ENCODE peak calls at places on chromosomes 7 and 10, in four cellular contexts. G is heart right ventricle, Z is aorta, Y is lower lobe of right lung. W is an unnamed sample.

GRCh38 chr10:60536529-60537114 is 146.9 kb upstream of the ANK3 start:
- DNase-seq in Z (no peak), G (no peak), Y (no peak), W (no peak)

GRCh38 chr7:96400518-96400917 is 78.6 kb upstream of the SLC25A13 start:
- DNase-seq in Z (no peak), Y (no peak), G (no peak), W (no peak)

GRCh38 chr7:128741491-128741890 is 2.3 kb downstream of the CALU start:
- DNase-seq in G (no peak), Z (no peak), Y (no peak), W (no peak)

GRCh38 chr7:112428715-112429114 is 21.5 kb upstream of the IFRD1 start:
- DNase-seq in G (no peak), Z (no peak), Y (no peak), W (no peak)

GRCh38 chr7:100921039-100921438 is 25.4 kb upstream of the ACHE start:
- DNase-seq in Z (no peak), Y (no peak), G (no peak), W (no peak)

GRCh38 chr10:3542185-3542611 is 242.8 kb downstream of the KLF6 start:
- DNase-seq in Y (no peak), G (no peak), Z (peak; percentile 76), W (no peak)

GRCh38 chr10:98919899-98920298 is 315.8 kb downstream of the HPSE2 start:
- DNase-seq in G (no peak), Y (no peak), Z (no peak), W (no peak)

GRCh38 chr10:89213191-89213808 is 6.2 kb upstream of the CH25H start:
- DNase-seq in Z (no peak), Y (no peak), G (no peak), W (no peak)

GRCh38 chr10:73584737-73585136 is 6.4 kb downstream of the USP54 start:
- DNase-seq in Z (no peak), G (no peak), Y (no peak), W (no peak)

GRCh38 chr10:74081192-74081803 is 69.3 kb downstream of the AP3M1 start:
- DNase-seq in Z (no peak), G (peak; percentile 54), Y (no peak), W (no peak)

GRCh38 chr10:108180883-108181282 is 1016.4 kb upstream of the SORCS1 start:
- DNase-seq in Y (no peak), Z (no peak), G (no peak), W (no peak)

GRCh38 chr7:44534501-44534900 is 6.6 kb downstream of the NPC1L1 start:
- DNase-seq in Y (no peak), G (no peak), Z (no peak), W (no peak)

GRCh38 chr10:111482074-111482350 is 405.2 kb downstream of the ADRA2A start:
- DNase-seq in G (no peak), Y (no peak), Z (no peak), W (no peak)

GRCh38 chr10:29634764-29635625 is at the start of gene SVIL:
- DNase-seq in Z (peak; percentile 79), G (peak; percentile 81), Y (peak; percentile 67), W (peak; percentile 82)

GRCh38 chr7:100220833-100221718 is 1.3 kb downstream of the PVRIG start:
- DNase-seq in Z (peak; percentile 60), G (no peak), Y (no peak), W (peak; percentile 50)

GRCh38 chr7:22900101-22900500 is 77.5 kb upstream of the TOMM7 start:
- DNase-seq in Y (no peak), Z (no peak), G (no peak), W (no peak)

GRCh38 chr7:54469740-54470139 is 72.4 kb upstream of the VSTM2A start:
- DNase-seq in Y (no peak), G (no peak), Z (no peak), W (no peak)

GRCh38 chr7:54705436-54705835 is 53.6 kb downstream of the SEC61G start:
- DNase-seq in Y (no peak), Z (no peak), G (no peak), W (no peak)

GRCh38 chr7:3408814-3409595 is 108.0 kb downstream of the SDK1 start:
- DNase-seq in G (no peak), Z (no peak), Y (no peak), W (no peak)

GRCh38 chr10:43233601-43234430 is 33.0 kb downstream of the RASGEF1A start:
- DNase-seq in G (no peak), Y (peak; percentile 23), Z (no peak), W (peak; percentile 16)

GRCh38 chr10:83492004-83492403 is 647.3 kb upstream of the GHITM start:
- DNase-seq in G (no peak), Y (no peak), Z (no peak), W (no peak)

GRCh38 chr7:130356760-130357611 is 12.4 kb downstream of the CPA5 start:
- DNase-seq in Z (peak; percentile 69), Y (no peak), G (no peak), W (no peak)

GRCh38 chr10:6427357-6427959 is 152.6 kb downstream of the PRKCQ start:
- DNase-seq in G (no peak), Y (no peak), Z (no peak), W (no peak)

GRCh38 chr10:84715911-84716310 is 387.5 kb downstream of the CCSER2 start:
- DNase-seq in Y (no peak), G (no peak), Z (no peak), W (no peak)

GRCh38 chr7:54956021-54956420 is 62.8 kb upstream of the EGFR start:
- DNase-seq in G (no peak), Z (no peak), Y (no peak), W (no peak)

GRCh38 chr10:75847477-75847876 is 416.1 kb downstream of the LRMDA start:
- DNase-seq in Z (no peak), Y (no peak), G (no peak), W (no peak)

GRCh38 chr7:13886356-13886755 is 103.1 kb downstream of the ETV1 start:
- DNase-seq in G (no peak), Z (no peak), Y (no peak), W (no peak)

GRCh38 chr10:32957341-32958084 is 517 bp downstream of the ITGB1 start:
- DNase-seq in Z (peak; percentile 77), Y (peak; percentile 83), G (peak; percentile 50), W (peak; percentile 86)

GRCh38 chr7:139893999-139894398 is 64.9 kb downstream of the TBXAS1 start:
- DNase-seq in Y (no peak), G (no peak), Z (no peak), W (no peak)

GRCh38 chr7:40306025-40306424 is 171.2 kb downstream of the SUGCT start:
- DNase-seq in G (no peak), Y (no peak), Z (no peak), W (no peak)

GRCh38 chr10:113128450-113129105 is 178.5 kb downstream of the TCF7L2 start:
- DNase-seq in G (no peak), Z (no peak), Y (no peak), W (no peak)

GRCh38 chr7:25846722-25847121 is 305.3 kb upstream of the NFE2L3 start:
- DNase-seq in Y (no peak), G (peak; percentile 84), Z (peak; percentile 89), W (peak; percentile 93)

GRCh38 chr10:87763086-87763861 is 54.8 kb downstream of the ATAD1 start:
- DNase-seq in Z (no peak), Y (no peak), G (no peak), W (no peak)

GRCh38 chr10:26566525-26567348 is 128.6 kb downstream of the APBB1IP start:
- DNase-seq in Y (no peak), Z (no peak), G (no peak), W (peak; percentile 77)

GRCh38 chr10:11822809-11823121 is 391 bp upstream of the PROSER2 start:
- DNase-seq in G (no peak), Y (no peak), Z (no peak), W (no peak)

GRCh38 chr10:17453377-17454091 is 861 bp downstream of the ST8SIA6 start:
- DNase-seq in Z (no peak), G (peak; percentile 26), Y (peak; percentile 64), W (peak; percentile 78)

GRCh38 chr10:86730227-86730626 is 26.2 kb upstream of the BMPR1A start:
- DNase-seq in G (peak; percentile 70), Z (peak; percentile 63), Y (no peak), W (peak; percentile 56)

DNA sequence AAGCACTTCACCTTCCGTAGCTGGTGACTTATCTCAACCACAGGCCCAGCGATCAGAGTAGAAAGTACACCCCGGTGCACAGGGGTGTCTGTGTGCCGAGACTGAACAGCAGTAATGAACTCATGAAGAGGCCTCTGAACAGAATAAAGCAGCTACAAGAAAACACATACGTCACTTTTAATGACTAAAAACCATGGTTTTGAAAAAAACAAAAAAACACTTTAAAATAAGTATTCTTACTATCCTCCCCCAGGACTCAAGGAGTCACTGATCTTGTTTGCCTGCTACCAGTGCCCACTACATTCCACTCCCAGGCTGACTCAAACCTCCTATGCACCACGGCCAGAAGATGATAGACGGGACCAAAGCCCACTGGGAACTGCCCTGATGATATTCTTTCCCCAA is 53.8 kb downstream of the NCAPG2 start:
- DNase-seq in Z (no peak), Y (no peak), G (no peak), W (no peak)
- H3K27ac ChIP-seq in Z (peak overlapping the region; percentile 45), Y (no peak overlapping the region), G (no peak overlapping the region), W (no peak overlapping the region)

DNA sequence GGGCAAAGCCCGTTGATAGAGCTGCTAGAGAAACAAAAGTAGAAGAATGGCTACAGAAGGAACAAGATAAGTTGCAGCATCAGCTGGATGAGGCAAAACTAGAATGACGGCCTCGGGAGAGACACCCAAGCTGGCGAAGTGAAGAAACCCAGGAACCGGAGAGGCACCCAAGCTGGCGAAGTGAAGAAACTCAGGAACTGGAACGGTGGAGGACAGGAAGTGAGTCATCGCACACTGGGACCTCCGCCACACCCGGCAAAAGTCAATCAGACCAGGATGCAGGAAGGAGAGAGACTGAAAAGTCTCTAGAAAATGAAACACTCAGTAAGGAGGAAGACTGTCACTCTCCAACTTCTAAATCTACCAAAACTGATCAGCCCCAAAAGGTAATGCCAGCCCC is 133.0 kb upstream of the NEBL start:
- DNase-seq in Y (peak; percentile 64), Z (no peak), G (no peak), W (no peak)
- H3K4me3 ChIP-seq in Y (no peak overlapping the region), Z (no peak overlapping the region), G (no peak overlapping the region), W (no peak overlapping the region)

DNA sequence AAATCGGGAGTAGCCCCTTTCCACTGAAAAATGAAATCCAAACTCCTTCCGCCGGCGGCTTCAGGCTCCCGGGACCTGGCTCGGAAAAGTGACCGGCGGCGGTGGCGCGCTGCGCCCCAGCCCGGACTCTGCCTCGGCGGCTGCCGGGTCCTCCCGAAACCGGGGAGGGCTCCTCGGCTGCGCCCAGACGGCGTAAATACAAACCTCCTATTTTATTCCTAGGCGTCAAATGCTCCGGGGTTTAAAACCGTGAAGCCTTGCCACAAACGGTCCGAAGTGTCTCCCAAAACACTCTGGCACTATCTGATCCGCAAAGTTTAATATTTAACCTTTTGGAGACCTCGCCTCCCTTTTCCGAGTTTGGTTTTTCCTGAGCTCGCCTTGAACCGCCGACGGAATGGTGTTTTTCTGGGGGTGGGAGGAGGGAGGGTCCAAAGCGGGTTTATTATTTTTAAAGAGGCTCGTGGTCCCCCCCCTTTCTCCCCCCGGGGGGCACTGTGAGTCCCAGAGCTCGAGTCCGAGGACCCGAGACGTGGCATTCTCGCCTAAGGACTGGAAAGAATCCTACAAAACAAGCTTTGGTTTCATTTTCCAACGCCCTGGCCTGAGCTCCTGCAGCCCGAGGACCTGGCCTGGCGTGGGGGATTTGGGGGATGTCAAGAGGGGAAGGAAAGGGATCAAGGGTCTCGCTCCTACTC is 1.9 kb downstream of the TNRC18 start:
- DNase-seq in G (peak; percentile 69), Z (peak; percentile 78), Y (peak; percentile 74), W (peak; percentile 78)
- H3K27me3 ChIP-seq in G (no peaks in the 10 kb centered on the region), Z (no peaks in the 10 kb centered on the region), Y (no peaks in the 10 kb centered on the region), W (no peaks in the 10 kb centered on the region)

DNA sequence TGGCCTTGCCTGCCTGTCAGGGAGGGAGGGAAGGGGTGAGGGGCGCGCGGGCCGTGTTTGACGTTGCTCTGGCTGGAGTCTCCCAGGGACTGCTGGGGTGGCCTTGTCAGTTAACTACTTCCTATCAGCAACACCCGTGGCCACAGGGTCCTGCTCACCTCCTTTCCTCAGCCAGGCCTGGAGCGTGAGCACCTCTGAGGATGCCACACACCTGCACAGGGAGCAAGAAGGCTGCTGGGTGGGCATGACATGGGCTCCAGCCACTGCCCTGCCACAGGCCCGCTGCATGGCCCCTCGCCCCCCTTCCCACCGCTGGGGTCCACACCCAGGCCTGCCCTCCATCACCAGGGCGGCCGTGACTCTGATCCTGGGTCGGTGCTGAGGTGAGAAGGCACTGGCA is 212.4 kb downstream of the ELFN1 start:
- DNase-seq in Z (no peak), Y (no peak), G (no peak), W (peak; percentile 42)
- H3K27ac ChIP-seq in Z (no peak overlapping the region), Y (no peak overlapping the region), G (no peak overlapping the region), W (no peak overlapping the region)